ENCODE peak calls at places on chromosomes 11 and 22, in seven cellular contexts. One of them, this sample, is unnamed.

GRCh38 chr11:68127791-68128681 is 6.8 kb upstream of the CHKA start:
- DNase-seq in PC-3: peak; percentile 73
- DNase-seq in SK-N-SH: peak; percentile 98
- DNase-seq in OCI-LY7: no peak
- DNase-seq in HCT116: peak; percentile 22
- DNase-seq in GM23338: peak; percentile 98
- DNase-seq in hepatocyte: peak; percentile 96
- DNase-seq in this sample: peak; percentile 45

GRCh38 chr11:12246169-12246568 is 131.2 kb upstream of the PARVA start:
- DNase-seq in PC-3: no peak
- DNase-seq in SK-N-SH: peak; percentile 67
- DNase-seq in OCI-LY7: no peak
- DNase-seq in HCT116: no peak
- DNase-seq in GM23338: no peak
- DNase-seq in hepatocyte: no peak
- DNase-seq in this sample: no peak

GRCh38 chr11:73405146-73405510 is 28.9 kb downstream of the RELT start:
- DNase-seq in PC-3: no peak
- DNase-seq in SK-N-SH: no peak
- DNase-seq in OCI-LY7: no peak
- DNase-seq in HCT116: no peak
- DNase-seq in GM23338: no peak
- DNase-seq in hepatocyte: no peak
- DNase-seq in this sample: no peak

GRCh38 chr22:40436460-40437431 is 66.4 kb downstream of the SGSM3 start:
- DNase-seq in PC-3: peak; percentile 66
- DNase-seq in SK-N-SH: peak; percentile 39
- DNase-seq in OCI-LY7: peak; percentile 95
- DNase-seq in HCT116: peak; percentile 53
- DNase-seq in GM23338: peak; percentile 79
- DNase-seq in hepatocyte: peak; percentile 74
- DNase-seq in this sample: peak; percentile 73

GRCh38 chr11:57353461-57354251 is 15.5 kb downstream of the P2RX3 start:
- DNase-seq in PC-3: no peak
- DNase-seq in SK-N-SH: no peak
- DNase-seq in OCI-LY7: no peak
- DNase-seq in HCT116: no peak
- DNase-seq in GM23338: no peak
- DNase-seq in hepatocyte: no peak
- DNase-seq in this sample: no peak

GRCh38 chr22:35342390-35342789 is 38.5 kb upstream of the HMOX1 start:
- DNase-seq in PC-3: no peak
- DNase-seq in SK-N-SH: no peak
- DNase-seq in OCI-LY7: no peak
- DNase-seq in HCT116: no peak
- DNase-seq in GM23338: no peak
- DNase-seq in hepatocyte: no peak
- DNase-seq in this sample: no peak

GRCh38 chr11:95055273-95055897 is 6.2 kb downstream of the KDM4F start:
- DNase-seq in PC-3: no peak
- DNase-seq in SK-N-SH: no peak
- DNase-seq in OCI-LY7: no peak
- DNase-seq in HCT116: no peak
- DNase-seq in GM23338: no peak
- DNase-seq in hepatocyte: no peak
- DNase-seq in this sample: no peak

GRCh38 chr11:79419120-79419519 is 21.7 kb downstream of the TENM4 start:
- DNase-seq in PC-3: peak; percentile 95
- DNase-seq in SK-N-SH: no peak
- DNase-seq in OCI-LY7: no peak
- DNase-seq in HCT116: peak; percentile 50
- DNase-seq in GM23338: no peak
- DNase-seq in hepatocyte: peak; percentile 73
- DNase-seq in this sample: peak; percentile 88

GRCh38 chr11:34261820-34262219 is 96.0 kb downstream of the ABTB2 start:
- DNase-seq in PC-3: no peak
- DNase-seq in SK-N-SH: no peak
- DNase-seq in OCI-LY7: no peak
- DNase-seq in HCT116: no peak
- DNase-seq in GM23338: no peak
- DNase-seq in hepatocyte: no peak
- DNase-seq in this sample: no peak

GRCh38 chr11:76620471-76620870 is 50.1 kb downstream of the LRRC32 start:
- DNase-seq in PC-3: peak; percentile 79
- DNase-seq in SK-N-SH: no peak
- DNase-seq in OCI-LY7: no peak
- DNase-seq in HCT116: no peak
- DNase-seq in GM23338: no peak
- DNase-seq in hepatocyte: no peak
- DNase-seq in this sample: peak; percentile 94

GRCh38 chr22:50247748-50248147 is 2.9 kb upstream of the TUBGCP6 start:
- DNase-seq in PC-3: peak; percentile 34
- DNase-seq in SK-N-SH: peak; percentile 81
- DNase-seq in OCI-LY7: peak; percentile 91
- DNase-seq in HCT116: peak; percentile 64
- DNase-seq in GM23338: peak; percentile 87
- DNase-seq in hepatocyte: no peak
- DNase-seq in this sample: peak; percentile 48
- TF ChIP-seq EZH2phosphoT487 in PC-3: no peak
- TF ChIP-seq EZH2phosphoT487 in SK-N-SH: no peak
- TF ChIP-seq EZH2phosphoT487 in OCI-LY7: no peak
- TF ChIP-seq EZH2phosphoT487 in HCT116: no peak
- TF ChIP-seq EZH2phosphoT487 in GM23338: no peak
- TF ChIP-seq EZH2phosphoT487 in hepatocyte: no peak
- TF ChIP-seq EZH2phosphoT487 in this sample: no peak

GRCh38 chr11:17531818-17532131 is 12.4 kb downstream of the USH1C start:
- DNase-seq in PC-3: no peak
- DNase-seq in SK-N-SH: no peak
- DNase-seq in OCI-LY7: no peak
- DNase-seq in HCT116: no peak
- DNase-seq in GM23338: no peak
- DNase-seq in hepatocyte: peak; percentile 80
- DNase-seq in this sample: peak; percentile 61
- TF ChIP-seq EZH2phosphoT487 in PC-3: no peak
- TF ChIP-seq EZH2phosphoT487 in SK-N-SH: no peak
- TF ChIP-seq EZH2phosphoT487 in OCI-LY7: no peak
- TF ChIP-seq EZH2phosphoT487 in HCT116: no peak
- TF ChIP-seq EZH2phosphoT487 in GM23338: no peak
- TF ChIP-seq EZH2phosphoT487 in hepatocyte: no peak
- TF ChIP-seq EZH2phosphoT487 in this sample: no peak

GRCh38 chr22:25448435-25449051 is 115.9 kb upstream of the GRK3 start:
- DNase-seq in PC-3: peak; percentile 3
- DNase-seq in SK-N-SH: peak; percentile 41
- DNase-seq in OCI-LY7: peak; percentile 21
- DNase-seq in HCT116: no peak
- DNase-seq in GM23338: peak; percentile 25
- DNase-seq in hepatocyte: peak; percentile 30
- DNase-seq in this sample: peak; percentile 64
- TF ChIP-seq EZH2phosphoT487 in PC-3: no peak
- TF ChIP-seq EZH2phosphoT487 in SK-N-SH: no peak
- TF ChIP-seq EZH2phosphoT487 in OCI-LY7: no peak
- TF ChIP-seq EZH2phosphoT487 in HCT116: no peak
- TF ChIP-seq EZH2phosphoT487 in GM23338: no peak
- TF ChIP-seq EZH2phosphoT487 in hepatocyte: no peak
- TF ChIP-seq EZH2phosphoT487 in this sample: no peak

DNA sequence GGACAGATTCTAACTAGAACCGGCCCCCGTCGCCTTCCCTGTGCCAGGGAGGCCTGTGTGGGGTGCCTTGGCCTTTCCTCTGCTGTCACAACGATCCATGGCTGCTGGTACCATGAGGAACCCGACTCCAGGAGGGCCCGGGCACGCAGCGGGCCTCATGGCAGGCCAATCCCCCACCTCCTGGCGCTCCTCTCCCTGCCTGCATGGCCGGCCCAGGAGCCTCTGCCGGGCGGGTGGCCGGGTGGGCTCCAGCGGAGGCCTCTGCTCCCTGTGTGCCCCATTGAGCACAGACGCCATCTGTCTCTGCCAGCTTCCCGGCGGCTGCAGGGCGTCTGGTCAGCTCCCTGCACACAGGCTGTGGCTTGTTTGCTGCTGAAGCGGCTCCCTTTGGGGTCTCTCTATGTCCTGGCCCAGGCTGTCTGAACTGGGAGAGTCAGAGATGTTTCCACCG is 86.5 kb downstream of the MYEOV start:
- DNase-seq in PC-3: no peak
- DNase-seq in SK-N-SH: peak; percentile 80
- DNase-seq in OCI-LY7: no peak
- DNase-seq in HCT116: no peak
- DNase-seq in GM23338: no peak
- DNase-seq in hepatocyte: no peak
- DNase-seq in this sample: no peak
- TF ChIP-seq EZH2phosphoT487 in PC-3: no peak
- TF ChIP-seq EZH2phosphoT487 in SK-N-SH: no peak
- TF ChIP-seq EZH2phosphoT487 in OCI-LY7: no peak
- TF ChIP-seq EZH2phosphoT487 in HCT116: no peak
- TF ChIP-seq EZH2phosphoT487 in GM23338: no peak
- TF ChIP-seq EZH2phosphoT487 in hepatocyte: no peak
- TF ChIP-seq EZH2phosphoT487 in this sample: no peak